ENCODE peak calls at places on chromosomes 11 and 22, in six cellular contexts. Q, D, N, R, O and Y are unnamed samples.

GRCh38 chr22:39920134-39920743 is 19.4 kb downstream of the GRAP2 start:
- DNase-seq in Q (no peak), O (no peak), R (no peak), N (no peak), D (peak), Y (no peak)

GRCh38 chr11:103483996-103484395 is 374.8 kb downstream of the DYNC2H1 start:
- DNase-seq in D (no peak), Q (no peak), R (no peak), O (no peak), N (no peak), Y (no peak)

GRCh38 chr11:114397349-114397982 is 2.8 kb downstream of the C11orf71 start:
- DNase-seq in N (peak), D (no peak), O (no peak), Q (no peak), R (no peak), Y (no peak)

GRCh38 chr11:118176400-118177134 is at the start of gene SCN2B:
- DNase-seq in R (no peak), Q (no peak), O (no peak), N (peak), D (no peak), Y (no peak)

GRCh38 chr11:78339945-78340344 is 77.7 kb downstream of the GAB2 start:
- DNase-seq in O (no peak), Q (no peak), N (no peak), D (no peak), R (no peak), Y (no peak)

GRCh38 chr11:67282155-67282875 is 6.8 kb upstream of the ANKRD13D start:
- DNase-seq in Q (no peak), N (no peak), O (no peak), R (peak), D (no peak), Y (no peak)

GRCh38 chr22:49719046-49719445 is 108.6 kb downstream of the BRD1 start:
- DNase-seq in R (no peak), D (no peak), O (no peak), N (no peak), Q (no peak), Y (no peak)

GRCh38 chr11:6391548-6392134 is 1.4 kb downstream of the SMPD1 start:
- DNase-seq in D (no peak), R (no peak), O (no peak), Q (no peak), N (no peak), Y (no peak)

GRCh38 chr11:95711162-95711944 is 78.2 kb downstream of the FAM76B start:
- DNase-seq in D (no peak), N (peak), Q (no peak), R (no peak), O (no peak), Y (no peak)

GRCh38 chr22:30908051-30908461 is 60.5 kb downstream of the MORC2 start:
- DNase-seq in N (no peak), Q (no peak), R (no peak), D (no peak), O (no peak), Y (no peak)

GRCh38 chr22:23856721-23857605 is 712 bp upstream of the SLC2A11 start:
- DNase-seq in N (peak), Q (peak), D (peak), O (no peak), R (peak), Y (no peak)

GRCh38 chr11:118652681-118653181 is 26.7 kb downstream of the TREH start:
- DNase-seq in N (no peak), D (no peak), R (no peak), Q (no peak), O (no peak), Y (peak)

GRCh38 chr11:6427516-6427915 is 8.6 kb upstream of the APBB1 start:
- DNase-seq in N (no peak), Q (no peak), R (no peak), O (no peak), D (no peak), Y (no peak)